ENCODE peak calls at places on chromosomes 13 and 19, in nine cellular contexts. One of them, this sample, is unnamed. For H3K27me3, the result is how much of the 10 kb centered on the place peaks cover.

GRCh38 chr13:111620586-111620985 is 300.1 kb downstream of the TEX29 start:
- DNase-seq in body of pancreas: no peak
- DNase-seq in PC-3: no peak
- DNase-seq in endodermal cell: peak
- DNase-seq in DND-41: no peak
- DNase-seq in suprapubic skin: no peak
- DNase-seq in tibial artery: no peak
- DNase-seq in ascending aorta: no peak
- DNase-seq in uterus: no peak
- DNase-seq in this sample: no peak

GRCh38 chr19:47820410-47820809 is 1.3 kb upstream of the CRX start:
- DNase-seq in body of pancreas: no peak
- DNase-seq in tibial artery: no peak
- DNase-seq in uterus: no peak
- DNase-seq in suprapubic skin: no peak
- DNase-seq in ascending aorta: no peak
- DNase-seq in PC-3: no peak
- DNase-seq in DND-41: no peak
- DNase-seq in endodermal cell: no peak
- DNase-seq in this sample: no peak

GRCh38 chr13:113491418-113491883 is 940 bp upstream of the DCUN1D2 start:
- DNase-seq in suprapubic skin: no peak
- DNase-seq in ascending aorta: no peak
- DNase-seq in DND-41: no peak
- DNase-seq in endodermal cell: peak
- DNase-seq in tibial artery: no peak
- DNase-seq in uterus: no peak
- DNase-seq in PC-3: peak
- DNase-seq in body of pancreas: peak
- DNase-seq in this sample: no peak

GRCh38 chr13:50326746-50327145 is 311.5 kb downstream of the KCNRG start:
- DNase-seq in PC-3: peak
- DNase-seq in DND-41: peak
- DNase-seq in body of pancreas: no peak
- DNase-seq in ascending aorta: no peak
- DNase-seq in uterus: no peak
- DNase-seq in suprapubic skin: no peak
- DNase-seq in tibial artery: no peak
- DNase-seq in endodermal cell: no peak
- DNase-seq in this sample: no peak

GRCh38 chr19:45404557-45405434 is at the start of gene PPP1R13L:
- DNase-seq in tibial artery: peak
- DNase-seq in uterus: peak
- DNase-seq in body of pancreas: peak
- DNase-seq in DND-41: peak
- DNase-seq in suprapubic skin: peak
- DNase-seq in endodermal cell: peak
- DNase-seq in PC-3: peak
- DNase-seq in ascending aorta: peak
- DNase-seq in this sample: peak

GRCh38 chr19:34350161-34350561 is 14.8 kb upstream of the GPI start:
- DNase-seq in suprapubic skin: no peak
- DNase-seq in DND-41: peak
- DNase-seq in PC-3: no peak
- DNase-seq in tibial artery: no peak
- DNase-seq in endodermal cell: no peak
- DNase-seq in uterus: no peak
- DNase-seq in body of pancreas: no peak
- DNase-seq in ascending aorta: no peak
- DNase-seq in this sample: peak

GRCh38 chr19:3692141-3693029 is 7.9 kb downstream of the PIP5K1C start:
- DNase-seq in ascending aorta: no peak
- DNase-seq in DND-41: peak
- DNase-seq in endodermal cell: peak
- DNase-seq in suprapubic skin: peak
- DNase-seq in PC-3: peak
- DNase-seq in body of pancreas: no peak
- DNase-seq in uterus: no peak
- DNase-seq in tibial artery: no peak
- DNase-seq in this sample: peak

GRCh38 chr13:32917504-32917903 is 98.7 kb upstream of the KL start:
- DNase-seq in uterus: no peak
- DNase-seq in suprapubic skin: no peak
- DNase-seq in tibial artery: no peak
- DNase-seq in endodermal cell: no peak
- DNase-seq in DND-41: no peak
- DNase-seq in body of pancreas: no peak
- DNase-seq in PC-3: peak
- DNase-seq in ascending aorta: no peak
- DNase-seq in this sample: no peak

DNA sequence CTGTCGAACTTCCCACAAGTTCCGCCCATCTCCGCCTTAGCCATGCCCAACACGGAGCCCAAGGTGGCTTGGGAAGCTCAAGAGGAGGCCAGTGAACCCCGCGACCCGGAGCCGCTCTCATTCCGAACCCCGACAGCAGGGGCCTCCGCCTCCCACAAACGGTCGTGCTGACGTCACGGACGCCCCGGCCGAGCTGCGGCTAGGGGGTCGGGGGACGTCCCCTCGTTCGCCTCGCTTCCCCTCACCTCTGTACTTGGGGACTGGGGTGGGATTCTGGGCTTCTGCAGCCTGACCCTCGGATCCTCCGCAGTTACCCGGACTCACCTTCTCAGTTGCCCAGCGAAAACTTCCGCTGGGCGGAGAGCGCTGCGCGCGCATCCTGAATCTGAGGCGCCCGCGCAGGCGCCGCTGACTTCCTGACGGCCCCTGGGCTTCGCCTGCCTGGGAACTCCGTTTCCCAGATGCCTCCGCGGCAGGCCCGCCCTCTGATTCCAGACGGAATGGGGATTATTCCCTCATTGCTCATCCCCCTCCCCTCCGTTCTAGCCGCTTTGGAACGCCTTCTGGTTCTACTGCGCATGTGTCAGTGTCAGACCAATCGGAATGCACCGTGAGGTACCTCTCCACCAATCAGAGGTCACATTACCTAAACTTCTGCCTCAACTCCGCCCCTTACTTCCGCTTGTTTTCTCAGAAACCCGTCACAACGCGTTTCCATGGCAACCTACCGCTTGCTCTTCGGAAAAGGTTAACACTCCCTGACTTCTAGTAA is at the start of gene VRK3:
- DNase-seq in uterus: peak
- DNase-seq in body of pancreas: peak
- DNase-seq in ascending aorta: peak
- DNase-seq in suprapubic skin: peak
- DNase-seq in tibial artery: peak
- DNase-seq in DND-41: peak
- DNase-seq in endodermal cell: peak
- DNase-seq in PC-3: peak
- DNase-seq in this sample: peak
- TF ChIP-seq CTCF in uterus: no peak
- TF ChIP-seq CTCF in body of pancreas: no peak
- TF ChIP-seq CTCF in ascending aorta: no peak
- TF ChIP-seq CTCF in suprapubic skin: no peak
- TF ChIP-seq CTCF in tibial artery: peak
- TF ChIP-seq CTCF in DND-41: peak
- TF ChIP-seq CTCF in endodermal cell: no peak
- TF ChIP-seq CTCF in PC-3: no peak
- TF ChIP-seq CTCF in this sample: no peak

GRCh38 chr13:41699759-41700158 is 242.4 kb downstream of the RGCC start:
- DNase-seq in endodermal cell: no peak
- DNase-seq in DND-41: no peak
- DNase-seq in suprapubic skin: no peak
- DNase-seq in tibial artery: no peak
- DNase-seq in body of pancreas: no peak
- DNase-seq in PC-3: peak
- DNase-seq in ascending aorta: no peak
- DNase-seq in uterus: no peak
- DNase-seq in this sample: no peak

GRCh38 chr13:41697578-41697977 is 240.2 kb downstream of the RGCC start:
- DNase-seq in PC-3: no peak
- DNase-seq in uterus: no peak
- DNase-seq in DND-41: no peak
- DNase-seq in body of pancreas: no peak
- DNase-seq in endodermal cell: peak
- DNase-seq in suprapubic skin: no peak
- DNase-seq in tibial artery: no peak
- DNase-seq in ascending aorta: no peak
- DNase-seq in this sample: no peak

GRCh38 chr13:41693434-41693833 is 236.1 kb downstream of the RGCC start:
- DNase-seq in DND-41: no peak
- DNase-seq in PC-3: no peak
- DNase-seq in body of pancreas: no peak
- DNase-seq in tibial artery: no peak
- DNase-seq in ascending aorta: no peak
- DNase-seq in uterus: no peak
- DNase-seq in suprapubic skin: no peak
- DNase-seq in endodermal cell: no peak
- DNase-seq in this sample: no peak

GRCh38 chr13:41694902-41695301 is 237.6 kb downstream of the RGCC start:
- DNase-seq in DND-41: no peak
- DNase-seq in body of pancreas: peak
- DNase-seq in uterus: peak
- DNase-seq in ascending aorta: peak
- DNase-seq in suprapubic skin: peak
- DNase-seq in tibial artery: peak
- DNase-seq in endodermal cell: no peak
- DNase-seq in PC-3: peak
- DNase-seq in this sample: no peak

DNA sequence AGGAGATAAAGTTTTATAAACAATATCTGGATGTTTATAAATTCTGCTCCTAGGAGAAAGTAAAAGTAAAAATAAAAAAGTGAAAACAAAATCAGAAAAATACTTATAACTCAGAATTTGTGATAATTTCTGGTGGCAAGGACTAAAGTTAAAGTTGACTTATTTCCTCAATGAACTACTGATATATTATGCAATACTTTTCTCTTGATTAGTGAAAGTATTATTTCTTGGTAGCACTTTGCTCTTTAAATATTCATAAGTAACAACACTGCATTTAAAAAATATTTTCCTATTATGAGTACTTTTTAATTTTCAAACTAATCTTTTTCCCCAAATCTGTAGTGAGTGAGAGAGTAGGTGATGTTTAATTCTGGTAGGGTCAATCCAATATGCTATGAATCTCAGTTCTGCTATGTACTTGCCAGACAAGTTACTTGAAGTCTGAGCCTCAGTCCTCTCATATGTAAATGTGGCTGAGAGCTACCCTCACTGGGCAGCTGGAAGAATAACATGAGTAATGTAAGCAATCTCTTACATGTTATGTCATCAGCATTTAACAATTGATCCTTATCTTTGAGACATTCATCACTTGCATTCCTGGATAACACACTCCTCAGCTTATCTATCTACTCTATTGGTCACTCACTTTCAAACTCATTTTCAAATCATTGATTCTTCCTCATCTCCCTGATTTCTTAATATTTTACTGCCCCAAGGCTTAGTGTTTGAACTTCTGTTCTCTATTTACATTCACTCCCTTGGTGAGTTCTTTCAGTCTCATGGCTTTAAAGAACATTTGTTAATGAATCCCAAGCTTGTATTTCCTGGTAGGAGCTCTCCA is 239.0 kb downstream of the RGCC start:
- DNase-seq in PC-3: peak
- DNase-seq in suprapubic skin: no peak
- DNase-seq in body of pancreas: no peak
- DNase-seq in DND-41: no peak
- DNase-seq in ascending aorta: no peak
- DNase-seq in endodermal cell: peak
- DNase-seq in tibial artery: no peak
- DNase-seq in uterus: no peak
- DNase-seq in this sample: no peak
- H3K27ac ChIP-seq in PC-3: peak
- H3K27ac ChIP-seq in suprapubic skin: no peak
- H3K27ac ChIP-seq in body of pancreas: peak
- H3K27ac ChIP-seq in DND-41: no peak
- H3K27ac ChIP-seq in ascending aorta: peak
- H3K27ac ChIP-seq in endodermal cell: peak
- H3K27ac ChIP-seq in tibial artery: no peak
- H3K27ac ChIP-seq in uterus: peak
- H3K27ac ChIP-seq in this sample: no peak

GRCh38 chr19:35780058-35780457 is 4.7 kb downstream of the ARHGAP33 start:
- DNase-seq in body of pancreas: no peak
- DNase-seq in DND-41: no peak
- DNase-seq in endodermal cell: no peak
- DNase-seq in ascending aorta: no peak
- DNase-seq in tibial artery: no peak
- DNase-seq in uterus: no peak
- DNase-seq in suprapubic skin: no peak
- DNase-seq in PC-3: no peak
- DNase-seq in this sample: no peak

GRCh38 chr19:35781650-35782049 is 6.3 kb downstream of the ARHGAP33 start:
- DNase-seq in ascending aorta: no peak
- DNase-seq in PC-3: no peak
- DNase-seq in uterus: no peak
- DNase-seq in body of pancreas: no peak
- DNase-seq in tibial artery: no peak
- DNase-seq in endodermal cell: peak
- DNase-seq in DND-41: no peak
- DNase-seq in suprapubic skin: no peak
- DNase-seq in this sample: no peak

GRCh38 chr19:35782589-35782988 is 7.2 kb downstream of the ARHGAP33 start:
- DNase-seq in body of pancreas: no peak
- DNase-seq in endodermal cell: no peak
- DNase-seq in PC-3: no peak
- DNase-seq in DND-41: no peak
- DNase-seq in suprapubic skin: peak
- DNase-seq in ascending aorta: no peak
- DNase-seq in uterus: no peak
- DNase-seq in tibial artery: no peak
- DNase-seq in this sample: no peak

GRCh38 chr19:35779033-35779432 is 3.7 kb downstream of the ARHGAP33 start:
- DNase-seq in uterus: no peak
- DNase-seq in endodermal cell: no peak
- DNase-seq in suprapubic skin: no peak
- DNase-seq in PC-3: no peak
- DNase-seq in body of pancreas: no peak
- DNase-seq in ascending aorta: no peak
- DNase-seq in DND-41: no peak
- DNase-seq in tibial artery: no peak
- DNase-seq in this sample: no peak

DNA sequence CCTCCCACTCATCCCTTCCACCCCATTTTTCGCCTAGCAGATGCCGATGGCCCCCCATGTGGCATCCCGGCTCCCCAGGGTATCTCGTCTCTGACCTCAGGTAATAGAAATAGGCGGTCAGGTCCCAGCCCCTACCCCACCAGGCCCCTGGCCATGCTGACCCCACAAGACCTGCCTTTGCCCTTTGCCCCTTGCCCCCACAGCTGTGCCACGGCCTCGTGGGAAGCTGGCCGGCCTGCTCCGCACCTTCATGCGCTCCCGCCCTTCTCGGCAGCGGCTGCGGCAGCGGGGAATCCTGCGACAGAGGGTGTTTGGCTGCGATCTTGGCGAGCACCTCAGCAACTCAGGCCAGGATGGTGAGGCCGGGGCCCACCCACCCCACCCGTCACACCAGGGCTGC is 5.4 kb downstream of the ARHGAP33 start:
- DNase-seq in suprapubic skin: peak
- DNase-seq in tibial artery: no peak
- DNase-seq in endodermal cell: no peak
- DNase-seq in body of pancreas: no peak
- DNase-seq in uterus: no peak
- DNase-seq in DND-41: no peak
- DNase-seq in ascending aorta: no peak
- DNase-seq in PC-3: no peak
- DNase-seq in this sample: no peak
- H3K27me3 ChIP-seq in suprapubic skin: under half
- H3K27me3 ChIP-seq in tibial artery: under half
- H3K27me3 ChIP-seq in endodermal cell: under half
- H3K27me3 ChIP-seq in body of pancreas: under half
- H3K27me3 ChIP-seq in uterus: under half
- H3K27me3 ChIP-seq in DND-41: under half
- H3K27me3 ChIP-seq in ascending aorta: under half
- H3K27me3 ChIP-seq in PC-3: under half
- H3K27me3 ChIP-seq in this sample: under half

DNA sequence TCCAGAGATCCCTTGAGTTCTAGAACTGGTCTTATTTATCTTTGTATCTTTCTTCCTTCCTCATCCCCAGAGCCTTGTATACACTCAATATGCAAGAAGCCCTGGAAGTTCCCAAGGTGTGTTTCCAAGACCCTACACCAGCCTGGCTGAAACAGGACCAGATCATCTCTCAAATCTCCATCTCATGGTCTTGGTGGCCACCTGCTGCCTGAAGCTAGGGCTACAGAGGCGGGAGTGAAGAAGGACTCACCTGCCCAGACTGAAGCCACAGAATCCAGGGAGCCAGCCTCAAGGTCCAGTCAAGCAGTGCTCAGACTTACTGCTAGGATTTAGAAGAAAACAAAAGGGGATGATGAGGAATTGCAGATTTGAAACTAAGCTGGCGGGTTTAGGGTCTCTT is 6.1 kb upstream of the CYSLTR2 start:
- DNase-seq in ascending aorta: no peak
- DNase-seq in endodermal cell: peak
- DNase-seq in tibial artery: no peak
- DNase-seq in suprapubic skin: no peak
- DNase-seq in body of pancreas: peak
- DNase-seq in DND-41: no peak
- DNase-seq in uterus: no peak
- DNase-seq in PC-3: no peak
- DNase-seq in this sample: no peak
- TF ChIP-seq CTCF in ascending aorta: no peak
- TF ChIP-seq CTCF in endodermal cell: peak
- TF ChIP-seq CTCF in tibial artery: no peak
- TF ChIP-seq CTCF in suprapubic skin: no peak
- TF ChIP-seq CTCF in body of pancreas: peak
- TF ChIP-seq CTCF in DND-41: peak
- TF ChIP-seq CTCF in uterus: no peak
- TF ChIP-seq CTCF in PC-3: no peak
- TF ChIP-seq CTCF in this sample: no peak

This sample was measured in CD4-positive, alpha-beta T cell.